ENCODE peak calls at places on chromosomes 4 and X, in nine cellular contexts. X is naive thymus-derived CD8-positive, alpha-beta T cell; R is hepatocyte; B is amniotic stem cell; C is LoVo; T is activated CD8-positive, alpha-beta memory T cell treated with anti-CD3 and anti-CD28 coated beads for 24 hours; W is hypothalamus; E is Right ventricle myocardium superior; H is mesothelial cell of epicardium. Q is an unnamed sample.

GRCh38 chrX:40508560-40508959 is 72.2 kb upstream of the ATP6AP2 start:
- DNase-seq in X (no peak), R (no peak), B (no peak), C (no peak), T (no peak), W (no peak), E (no peak), H (no peak), Q (no peak)

GRCh38 chr4:3483471-3483921 is 20.4 kb downstream of the DOK7 start:
- DNase-seq in X (no peak), R (no peak), B (no peak), C (peak), T (no peak), W (no peak), E (peak), H (no peak), Q (no peak)

GRCh38 chrX:108186811-108187210 is 95.2 kb downstream of the ATG4A start:
- DNase-seq in X (no peak), R (peak), B (no peak), C (peak), T (no peak), W (no peak), E (no peak), H (no peak), Q (no peak)

GRCh38 chr4:169439244-169439643 is 168.5 kb upstream of the SH3RF1 start:
- DNase-seq in X (no peak), R (no peak), B (no peak), C (no peak), T (no peak), W (no peak), E (no peak), H (no peak), Q (no peak)

GRCh38 chrX:44042731-44043130 is 69.5 kb upstream of the NDP start:
- DNase-seq in X (no peak), R (no peak), B (no peak), C (no peak), T (no peak), W (no peak), E (no peak), H (no peak), Q (no peak)

GRCh38 chrX:18353931-18354368 is 538 bp downstream of the SCML2 start:
- DNase-seq in X (no peak), R (peak), B (no peak), C (no peak), T (peak), W (no peak), E (no peak), H (peak), Q (no peak)

GRCh38 chr4:77360451-77360850 is 203.4 kb downstream of the CCNG2 start:
- DNase-seq in X (no peak), R (no peak), B (no peak), C (no peak), T (no peak), W (no peak), E (no peak), H (no peak), Q (no peak)

GRCh38 chr4:143389543-143390195 is 53.0 kb downstream of the GAB1 start:
- DNase-seq in X (no peak), R (no peak), B (no peak), C (no peak), T (no peak), W (no peak), E (no peak), H (no peak), Q (no peak)

GRCh38 chrX:3526084-3526483 is 179.6 kb upstream of the MXRA5 start:
- DNase-seq in X (no peak), R (no peak), B (no peak), C (no peak), T (no peak), W (no peak), E (no peak), H (no peak), Q (no peak)